ENCODE peak calls at places on chromosomes 2 and 18, in nine cellular contexts. S is A549, J is transverse colon, H is psoas muscle, L is WTC11, Q is MCF 10A, D is stomach, X is astrocyte, U is PC-3. O is an unnamed sample.
A peak's percentile ranks its signal among the peaks of the same experiment; 100 is the strongest.

GRCh38 chr2:27086090-27086721 is 366 bp upstream of the KHK start:
- DNase-seq in S (peak; percentile 95), J (peak; percentile 97), H (peak; percentile 98), L (peak; percentile 97), Q (peak; percentile 92), D (peak; percentile 97), X (peak; percentile 62), U (peak; percentile 96), O (peak; percentile 96)

GRCh38 chr2:163527381-163527780 is 208.4 kb downstream of the FIGN start:
- DNase-seq in S (no peak), J (no peak), H (no peak), L (no peak), Q (no peak), D (no peak), X (no peak), U (no peak), O (no peak)

GRCh38 chr2:40668435-40668834 is 216.5 kb upstream of the SLC8A1 start:
- DNase-seq in S (no peak), J (no peak), H (no peak), L (no peak), Q (peak; percentile 76), D (no peak), X (no peak), U (no peak), O (no peak)

GRCh38 chr2:18834341-18834740 is 245.0 kb upstream of the NT5C1B start:
- DNase-seq in S (no peak), J (no peak), H (no peak), L (no peak), Q (peak; percentile 62), D (no peak), X (peak; percentile 70), U (peak; percentile 84), O (no peak)

GRCh38 chr2:155176345-155176744 is 477.9 kb downstream of the KCNJ3 start:
- DNase-seq in S (no peak), J (no peak), H (no peak), L (no peak), Q (no peak), D (no peak), X (no peak), U (no peak), O (no peak)

GRCh38 chr2:105235388-105236059 is 6.0 kb upstream of the GPR45 start:
- DNase-seq in S (peak; percentile 82), J (peak; percentile 76), H (peak; percentile 73), L (peak; percentile 88), Q (peak; percentile 85), D (peak; percentile 85), X (peak; percentile 62), U (peak; percentile 89), O (peak; percentile 90)

GRCh38 chr2:173350383-173350782 is 4.3 kb upstream of the CDCA7 start:
- DNase-seq in S (no peak), J (no peak), H (no peak), L (no peak), Q (no peak), D (no peak), X (no peak), U (no peak), O (no peak)

GRCh38 chr18:45167109-45167551 is 448.1 kb upstream of the SLC14A2 start:
- DNase-seq in S (no peak), J (peak; percentile 29), H (no peak), L (no peak), Q (peak; percentile 26), D (no peak), X (peak; percentile 63), U (peak; percentile 64), O (no peak)

GRCh38 chr2:88350641-88351601 is 101.6 kb downstream of the FOXI3 start:
- DNase-seq in S (peak; percentile 71), J (peak; percentile 73), H (no peak), L (peak; percentile 91), Q (peak; percentile 70), D (peak; percentile 63), X (no peak), U (peak; percentile 31), O (peak; percentile 80)

GRCh38 chr2:74481961-74482800 is 617 bp downstream of the CCDC142 start:
- DNase-seq in S (no peak), J (peak; percentile 35), H (peak; percentile 83), L (peak; percentile 66), Q (peak; percentile 11), D (no peak), X (no peak), U (peak; percentile 37), O (peak; percentile 68)

GRCh38 chr2:171505374-171505773 is 16.9 kb upstream of the CYBRD1 start:
- DNase-seq in S (no peak), J (no peak), H (no peak), L (no peak), Q (no peak), D (no peak), X (peak; percentile 55), U (no peak), O (no peak)

GRCh38 chr2:100846716-100847115 is 26.8 kb downstream of the NPAS2 start:
- DNase-seq in S (no peak), J (no peak), H (no peak), L (no peak), Q (no peak), D (no peak), X (no peak), U (no peak), O (no peak)

GRCh38 chr2:134372611-134373131 is 118.8 kb downstream of the MGAT5 start:
- DNase-seq in S (no peak), J (no peak), H (peak; percentile 52), L (no peak), Q (peak; percentile 53), D (no peak), X (peak; percentile 92), U (peak; percentile 56), O (no peak)

GRCh38 chr2:75896779-75897366 is 186.2 kb upstream of the GCFC2 start:
- DNase-seq in S (peak; percentile 47), J (no peak), H (no peak), L (peak; percentile 61), Q (peak; percentile 72), D (peak; percentile 36), X (no peak), U (peak; percentile 60), O (peak; percentile 7)

GRCh38 chr2:124959582-124959981 is 934.5 kb downstream of the CNTNAP5 start:
- DNase-seq in S (no peak), J (no peak), H (no peak), L (no peak), Q (peak; percentile 74), D (no peak), X (no peak), U (no peak), O (no peak)

GRCh38 chr18:56083097-56083865 is 495.3 kb upstream of the TCF4 start:
- DNase-seq in S (no peak), J (no peak), H (peak; percentile 58), L (peak; percentile 19), Q (no peak), D (no peak), X (peak; percentile 74), U (no peak), O (no peak)

GRCh38 chr2:214575030-214575949 is 164.4 kb downstream of the VWC2L start:
- DNase-seq in S (no peak), J (no peak), H (no peak), L (no peak), Q (no peak), D (no peak), X (peak; percentile 28), U (peak; percentile 25), O (peak; percentile 16)

DNA sequence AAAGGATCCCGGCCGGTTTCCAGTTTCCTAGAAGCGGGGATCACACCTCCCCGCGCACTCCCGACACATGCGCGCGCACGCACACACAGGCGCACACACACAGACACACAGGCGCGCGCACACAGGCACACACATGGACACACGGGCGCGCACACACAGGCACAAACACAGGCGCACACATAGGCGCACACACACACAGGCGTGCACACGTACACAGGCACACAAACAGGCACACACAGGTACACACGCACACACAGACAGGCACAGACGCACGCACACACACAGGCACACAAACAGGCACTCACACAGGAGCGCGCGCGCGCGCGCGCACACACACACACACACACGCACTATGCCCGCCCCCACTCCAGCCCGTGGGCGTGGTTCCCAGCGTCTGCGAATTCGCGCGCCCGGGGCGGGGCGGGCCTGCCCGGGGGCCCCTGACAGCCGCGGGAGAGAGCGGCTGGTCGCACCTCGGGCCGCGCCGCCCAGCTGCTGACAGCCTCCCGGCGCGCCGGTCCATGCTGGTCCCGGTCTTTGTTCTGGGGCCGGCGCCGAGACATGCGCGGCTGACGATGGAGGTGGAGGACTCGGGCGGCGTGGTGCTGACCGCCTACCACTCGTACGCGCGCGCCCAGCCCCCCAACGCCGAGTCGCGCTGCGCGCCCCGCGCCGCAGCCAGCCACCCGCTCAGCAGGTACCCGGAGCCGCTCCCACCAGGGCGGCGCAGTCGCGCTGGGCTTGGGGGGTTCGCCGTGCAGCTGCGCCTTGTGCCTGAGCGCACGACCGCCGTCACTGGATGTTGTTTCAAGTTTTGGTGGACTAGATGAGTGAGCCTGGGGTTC is at the start of gene ARHGAP28:
- DNase-seq in S (peak; percentile 76), J (peak; percentile 60), H (peak; percentile 93), L (peak; percentile 81), Q (peak; percentile 80), D (peak; percentile 70), X (peak; percentile 92), U (peak; percentile 89), O (peak; percentile 24)
- TF ChIP-seq CTCF in S (no peak), J (no peak), H (peak; percentile 28), L (no peak), Q (no peak), D (no peak), X (no peak), U (peak; percentile 53), O (no peak)

GRCh38 chr2:196171248-196171871 is at the start of gene STK17B:
- DNase-seq in S (peak; percentile 93), J (peak; percentile 98), H (peak; percentile 97), L (peak; percentile 94), Q (peak; percentile 96), D (peak; percentile 96), X (peak; percentile 83), U (peak; percentile 96), O (peak; percentile 97)
- TF ChIP-seq CTCF in S (no peak), J (no peak), H (no peak), L (no peak), Q (no peak), D (no peak), X (no peak), U (no peak), O (no peak)

GRCh38 chr18:46485675-46486200 is 171.3 kb downstream of the LOXHD1 start:
- DNase-seq in S (no peak), J (no peak), H (no peak), L (no peak), Q (peak; percentile 27), D (no peak), X (no peak), U (peak; percentile 73), O (no peak)
- TF ChIP-seq CTCF in S (no peak), J (no peak), H (no peak), L (no peak), Q (no peak), D (no peak), X (no peak), U (no peak), O (no peak)

DNA sequence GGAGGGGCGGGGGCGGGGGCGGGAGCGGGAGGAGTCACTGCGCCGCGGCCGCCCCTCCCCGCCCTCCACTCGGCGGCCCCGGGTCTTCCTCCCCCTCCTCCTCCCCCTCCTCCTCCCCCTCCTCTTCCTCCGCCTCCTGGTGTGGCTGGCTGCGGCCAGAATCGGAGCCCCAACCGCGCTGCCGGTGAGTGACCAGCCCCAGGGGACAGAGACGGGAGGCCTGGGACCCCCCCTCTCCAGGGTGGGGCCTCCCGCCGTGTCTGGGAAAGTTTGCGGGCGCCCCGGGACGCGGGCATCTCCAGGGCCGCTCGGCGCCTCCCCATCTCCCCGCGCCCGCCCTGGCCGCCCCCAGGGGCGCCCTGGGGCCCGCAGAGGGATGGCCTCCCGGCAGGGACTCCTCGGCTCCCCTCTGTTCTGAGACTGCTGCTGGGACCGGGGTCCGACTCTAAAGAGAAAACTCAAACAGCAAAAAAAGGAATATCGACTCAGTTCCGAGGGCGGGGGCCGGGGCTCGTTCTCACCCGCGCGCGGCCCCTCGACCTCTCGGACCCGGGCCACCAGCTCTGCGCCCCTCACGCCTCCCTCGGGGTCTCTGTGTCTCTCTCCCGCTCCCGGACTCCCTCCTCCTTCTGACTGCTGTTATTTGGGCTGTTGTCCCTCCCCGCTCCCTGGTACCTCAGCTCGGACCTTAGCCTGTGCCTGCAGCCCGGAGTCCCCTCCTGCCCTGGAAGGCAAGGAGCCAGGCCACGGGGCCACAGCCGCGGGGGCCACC is at the start of gene STON1:
- DNase-seq in S (peak; percentile 17), J (peak; percentile 39), H (peak; percentile 69), L (peak; percentile 36), Q (no peak), D (peak; percentile 30), X (no peak), U (peak; percentile 12), O (peak; percentile 12)
- TF ChIP-seq CTCF in S (peak; percentile 13), J (peak; percentile 13), H (no peak), L (no peak), Q (no peak), D (no peak), X (no peak), U (no peak), O (no peak)

O was measured in activated CD8-positive, alpha-beta T cell treated with anti-CD3 and anti-CD28 coated beads for 36 hours.